ENCODE peak calls at places on chromosomes 3 and 15, in four cellular contexts. D, J, A and O are unnamed samples.
A peak's percentile ranks its signal among the peaks of the same experiment; 100 is the strongest.

GRCh38 chr15:70217246-70218160 is 119.8 kb upstream of the TLE3 start:
- DNase-seq in D (no peak), A (no peak), J (no peak), O (no peak)

GRCh38 chr15:92654662-92655061 is 913 bp downstream of the FAM174B start:
- DNase-seq in D (no peak), J (no peak), A (no peak), O (no peak)

GRCh38 chr15:81531141-81531592 is 157.2 kb upstream of the TMC3 start:
- DNase-seq in D (peak; percentile 10), A (no peak), J (no peak), O (no peak)

GRCh38 chr15:51864408-51865056 is 35.1 kb downstream of the TMOD3 start:
- DNase-seq in D (peak; percentile 47), A (no peak), J (no peak), O (no peak)

GRCh38 chr3:190701096-190701532 is 161.4 kb downstream of the GMNC start:
- DNase-seq in D (peak; percentile 44), J (no peak), A (no peak), O (no peak)

GRCh38 chr15:48861813-48862431 is 16.0 kb upstream of the EID1 start:
- DNase-seq in A (no peak), D (peak; percentile 82), J (no peak), O (no peak)

GRCh38 chr3:58924581-58924980 is 125.2 kb downstream of the CFAP20DC start:
- DNase-seq in D (peak; percentile 26), J (no peak), A (no peak), O (no peak)

GRCh38 chr15:42608110-42608531 is 32.7 kb downstream of the STARD9 start:
- DNase-seq in D (no peak), A (peak; percentile 71), J (peak; percentile 47), O (no peak)

GRCh38 chr15:64695571-64695992 is 79.8 kb downstream of the RBPMS2 start:
- DNase-seq in D (no peak), A (no peak), J (no peak), O (no peak)

GRCh38 chr15:44738340-44738984 is 2.1 kb downstream of the TRIM69 start:
- DNase-seq in A (no peak), D (peak; percentile 65), J (no peak), O (no peak)

GRCh38 chr15:80878242-80878866 is 99.2 kb downstream of the CEMIP start:
- DNase-seq in A (no peak), J (no peak), D (peak; percentile 57), O (no peak)

GRCh38 chr3:37897763-37898162 is 36.1 kb downstream of the CTDSPL start:
- DNase-seq in A (no peak), D (no peak), J (no peak), O (no peak)

GRCh38 chr3:37901721-37902120 is 40.0 kb downstream of the CTDSPL start:
- DNase-seq in A (no peak), D (no peak), J (no peak), O (no peak)

GRCh38 chr3:37898424-37898823 is 36.7 kb downstream of the CTDSPL start:
- DNase-seq in J (no peak), A (no peak), D (no peak), O (no peak)

GRCh38 chr3:37899101-37899707 is 37.5 kb downstream of the CTDSPL start:
- DNase-seq in A (peak; percentile 7), J (no peak), D (no peak), O (no peak)

GRCh38 chr3:37899711-37900306 is 38.1 kb downstream of the CTDSPL start:
- DNase-seq in J (no peak), A (no peak), D (no peak), O (no peak)
- TF ChIP-seq POLR2A in J (no peak), A (no peak), D (no peak), O (no peak)

DNA sequence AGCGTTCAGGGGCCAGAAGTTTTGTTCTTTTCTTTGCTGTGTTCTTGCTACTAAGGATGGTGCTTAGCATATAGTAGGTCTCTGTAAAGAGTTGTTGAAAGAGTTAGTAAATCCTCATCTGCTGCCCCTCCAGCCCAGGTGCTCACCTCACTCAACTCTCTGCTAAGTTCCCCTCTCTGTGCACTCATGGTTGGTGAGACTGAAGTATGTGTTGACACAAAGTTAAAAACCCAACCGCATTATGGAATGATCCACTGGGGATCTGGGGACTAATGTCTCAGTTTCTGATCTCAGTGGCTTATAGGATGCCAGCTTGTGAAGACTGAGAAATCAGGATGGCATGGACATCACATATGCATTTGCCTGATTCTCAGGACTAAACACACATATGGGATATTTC is 13.8 kb downstream of the RYR3 start:
- DNase-seq in A (no peak), J (no peak), D (no peak), O (no peak)
- H3K4me1 ChIP-seq in A (peaks cover 4% of the 10 kb centered on the region), J (no peaks in the 10 kb centered on the region), D (no peaks in the 10 kb centered on the region), O (no peaks in the 10 kb centered on the region)

DNA sequence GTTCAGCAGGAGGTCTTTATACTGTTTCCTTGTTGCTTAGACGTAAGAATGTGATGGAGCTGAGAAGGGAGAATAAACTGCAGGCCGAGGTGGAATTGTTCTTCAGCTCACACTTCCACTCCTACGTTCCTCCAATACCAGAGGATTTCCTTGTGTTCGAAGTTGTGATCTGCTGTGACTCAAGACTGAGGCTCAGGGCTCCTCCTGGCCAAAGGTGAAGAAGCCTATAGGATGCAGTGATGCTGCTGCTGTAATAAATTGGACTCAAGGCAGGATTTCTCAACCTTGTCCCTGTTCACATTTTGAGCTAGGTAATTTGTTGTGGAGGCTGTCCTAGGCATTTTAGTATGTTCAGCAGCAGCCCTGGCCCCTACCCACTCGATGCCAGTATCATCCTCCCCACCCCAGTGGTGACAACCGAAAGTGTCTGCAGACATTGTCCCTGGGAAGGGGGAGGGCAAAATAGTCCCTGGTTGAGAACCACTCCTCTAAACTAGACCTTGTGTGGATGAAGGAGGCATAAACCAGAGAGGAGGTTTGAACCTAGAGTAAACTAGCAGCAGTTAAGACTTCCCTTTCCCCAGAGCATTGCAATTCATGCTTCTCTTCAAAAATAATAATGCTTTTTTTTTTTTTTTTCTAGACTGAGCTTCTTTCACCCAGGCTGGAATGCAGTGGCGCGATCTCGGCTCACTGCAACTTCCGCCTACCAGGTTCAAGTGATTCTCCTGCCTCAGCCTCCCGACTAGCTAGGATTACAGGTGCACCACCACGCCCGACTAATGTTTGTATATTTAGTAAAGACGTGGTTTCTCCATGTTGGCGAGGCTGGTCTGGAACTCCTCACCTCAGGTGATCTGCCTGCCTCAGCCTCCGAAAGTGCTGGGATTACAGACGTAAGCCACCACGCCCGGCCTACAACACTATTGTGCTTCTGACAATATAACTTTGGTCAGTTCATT is 11.1 kb downstream of the RAP2B start:
- DNase-seq in D (no peak), A (no peak), J (no peak), O (no peak)
- TF ChIP-seq POLR2A in D (no peak), A (no peak), J (no peak), O (no peak)

GRCh38 chr15:78213956-78214355 is 20.4 kb downstream of the ACSBG1 start:
- DNase-seq in J (no peak), D (no peak), A (no peak), O (no peak)
- H3K4me1 ChIP-seq in J (peaks cover 4% of the 10 kb centered on the region), D (peaks cover 6% of the 10 kb centered on the region), A (no peaks in the 10 kb centered on the region), O (peaks cover 86% of the 10 kb centered on the region)

DNA sequence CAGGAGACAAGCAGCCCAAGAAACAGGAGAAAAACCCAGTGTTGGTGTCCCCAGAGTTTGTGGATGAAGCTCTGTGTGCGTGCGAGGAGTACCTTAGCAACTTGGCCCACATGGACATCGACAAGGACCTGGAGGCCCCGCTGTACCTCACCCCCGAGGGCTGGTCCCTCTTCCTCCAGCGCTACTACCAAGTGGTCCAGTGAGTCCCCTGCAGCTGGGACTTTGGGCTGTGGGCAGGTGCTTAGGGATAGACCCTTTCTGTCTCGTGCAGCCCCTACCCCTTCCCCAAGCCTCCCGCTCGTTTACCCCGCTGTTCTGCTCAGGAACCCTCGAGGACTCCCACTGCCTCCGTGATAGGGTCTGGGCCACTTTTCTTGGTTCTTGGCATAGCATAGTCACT is 10.5 kb downstream of the TTLL3 start:
- DNase-seq in D (no peak), J (peak; percentile 32), A (no peak), O (no peak)
- TF ChIP-seq POLR2A in D (no peak), J (no peak), A (peak; percentile 5), O (no peak)

GRCh38 chr3:31539275-31539674 is 6.5 kb downstream of the STT3B start:
- DNase-seq in J (no peak), D (no peak), A (no peak), O (no peak)

GRCh38 chr3:31543375-31543774 is 10.7 kb downstream of the STT3B start:
- DNase-seq in D (peak; percentile 17), A (no peak), J (no peak), O (no peak)

GRCh38 chr3:31544634-31545033 is 11.9 kb downstream of the STT3B start:
- DNase-seq in D (no peak), J (no peak), A (no peak), O (no peak)

GRCh38 chr3:31542246-31542645 is 9.5 kb downstream of the STT3B start:
- DNase-seq in D (no peak), A (no peak), J (no peak), O (no peak)

DNA sequence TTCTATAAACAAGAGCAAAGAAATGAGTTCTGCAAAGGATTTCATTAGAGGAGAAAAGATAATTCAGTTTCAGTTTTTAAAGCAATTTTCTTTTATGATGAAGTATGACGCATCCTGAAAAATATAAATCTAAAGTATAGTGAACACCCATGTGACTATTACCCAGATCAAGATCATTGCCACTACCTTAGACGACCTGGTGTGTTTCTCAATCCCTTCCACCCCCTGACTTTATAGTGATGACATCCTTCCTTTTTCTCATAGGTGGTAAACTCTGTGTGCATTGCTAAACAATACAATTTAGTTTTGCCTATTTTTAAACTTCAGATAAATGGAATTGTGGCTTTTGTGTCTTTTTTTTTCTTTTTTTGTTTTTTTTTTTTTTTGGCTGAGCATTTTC is 8.4 kb downstream of the STT3B start:
- DNase-seq in J (no peak), A (no peak), D (no peak), O (no peak)
- H3K4me1 ChIP-seq in J (peaks cover 9% of the 10 kb centered on the region), A (peaks cover 5% of the 10 kb centered on the region), D (peaks cover 3% of the 10 kb centered on the region), O (peaks cover 92% of the 10 kb centered on the region)

DNA sequence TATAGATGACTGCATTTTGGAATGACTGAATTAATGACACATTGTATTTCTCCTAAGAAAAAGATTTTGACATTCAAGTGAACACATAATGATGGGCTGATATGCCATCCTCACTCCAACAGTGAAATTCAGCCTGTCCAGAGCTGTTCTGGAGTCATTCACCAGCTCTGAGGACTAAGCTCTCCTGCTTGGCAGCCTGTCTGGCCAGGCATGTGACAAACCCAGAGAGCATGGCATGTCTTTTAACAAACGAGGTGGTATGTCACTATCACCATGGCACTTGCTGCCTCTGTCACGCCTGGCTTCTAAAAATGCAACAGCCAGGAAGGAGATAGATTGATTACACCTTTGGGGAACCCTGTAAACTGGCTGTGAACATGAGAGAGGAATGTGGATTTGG is 1.4 kb downstream of the ACTC1 start:
- DNase-seq in A (no peak), J (no peak), D (no peak), O (no peak)
- TF ChIP-seq POLR2A in A (no peak), J (no peak), D (no peak), O (no peak)